ENCODE peak calls at places on chromosomes 6 and 20, in five cellular contexts. P is IMR-90, W is mesenchymal stem cell, L is H9, D is H1. F is an unnamed sample.
A peak's percentile ranks its signal among the peaks of the same experiment; 100 is the strongest.

GRCh38 chr6:119028106-119028505 is 50.4 kb downstream of the FAM184A start:
- DNase-seq in D (no peak), L (no peak), P (no peak), W (no peak), F (no peak)

GRCh38 chr20:2470051-2470431 is 548 bp downstream of the SNRPB start:
- DNase-seq in P (peak; percentile 55), W (peak; percentile 75), L (no peak), D (no peak), F (peak; percentile 3)

GRCh38 chr6:31663961-31664789 is 622 bp downstream of the GPANK1 start:
- DNase-seq in D (no peak), W (peak; percentile 89), L (no peak), P (peak; percentile 89), F (no peak)

GRCh38 chr6:22091424-22091948 is 205.3 kb downstream of the PRL start:
- DNase-seq in W (no peak), P (no peak), L (no peak), D (no peak), F (no peak)

GRCh38 chr6:142845624-142846458 is 99.1 kb downstream of the HIVEP2 start:
- DNase-seq in D (peak; percentile 62), W (peak; percentile 90), P (peak; percentile 70), L (peak; percentile 71), F (peak; percentile 63)

GRCh38 chr6:131073577-131073976 is 10.5 kb upstream of the EPB41L2 start:
- DNase-seq in L (no peak), D (no peak), W (no peak), P (no peak), F (no peak)

GRCh38 chr20:750801-751200 is 17.5 kb downstream of the SLC52A3 start:
- DNase-seq in W (no peak), L (no peak), D (no peak), P (no peak), F (no peak)

GRCh38 chr6:53322188-53323029 is 26.3 kb downstream of the ELOVL5 start:
- DNase-seq in L (no peak), D (no peak), P (peak; percentile 42), W (peak; percentile 53), F (no peak)

GRCh38 chr6:111791415-111791814 is 81.8 kb downstream of the FYN start:
- DNase-seq in D (no peak), P (peak; percentile 42), L (no peak), W (peak; percentile 58), F (no peak)

GRCh38 chr20:55790178-55790577 is 215.1 kb downstream of the CBLN4 start:
- DNase-seq in W (no peak), L (no peak), P (no peak), D (no peak), F (no peak)

GRCh38 chr6:30876039-30876730 is 8.1 kb upstream of the DDR1 start:
- DNase-seq in D (no peak), W (peak; percentile 41), P (peak; percentile 75), L (no peak), F (no peak)

GRCh38 chr6:158039571-158040050 is 57.9 kb downstream of the SYNJ2 start:
- DNase-seq in L (peak; percentile 23), D (no peak), P (peak; percentile 52), W (peak; percentile 51), F (no peak)
- H4K91ac ChIP-seq in L (no peak overlapping the region), D (no peak overlapping the region), P (peak overlapping the region; percentile 81), W (peak overlapping the region; percentile 28), F (no peak overlapping the region)

GRCh38 chr6:139482184-139482751 is 107.8 kb upstream of the CITED2 start:
- DNase-seq in P (no peak), D (no peak), L (no peak), W (peak; percentile 45), F (no peak)
- H2BK15ac ChIP-seq in P (no peak overlapping the region), D (no peak overlapping the region), L (no peak overlapping the region), W (no peak overlapping the region), F (no peak overlapping the region)

DNA sequence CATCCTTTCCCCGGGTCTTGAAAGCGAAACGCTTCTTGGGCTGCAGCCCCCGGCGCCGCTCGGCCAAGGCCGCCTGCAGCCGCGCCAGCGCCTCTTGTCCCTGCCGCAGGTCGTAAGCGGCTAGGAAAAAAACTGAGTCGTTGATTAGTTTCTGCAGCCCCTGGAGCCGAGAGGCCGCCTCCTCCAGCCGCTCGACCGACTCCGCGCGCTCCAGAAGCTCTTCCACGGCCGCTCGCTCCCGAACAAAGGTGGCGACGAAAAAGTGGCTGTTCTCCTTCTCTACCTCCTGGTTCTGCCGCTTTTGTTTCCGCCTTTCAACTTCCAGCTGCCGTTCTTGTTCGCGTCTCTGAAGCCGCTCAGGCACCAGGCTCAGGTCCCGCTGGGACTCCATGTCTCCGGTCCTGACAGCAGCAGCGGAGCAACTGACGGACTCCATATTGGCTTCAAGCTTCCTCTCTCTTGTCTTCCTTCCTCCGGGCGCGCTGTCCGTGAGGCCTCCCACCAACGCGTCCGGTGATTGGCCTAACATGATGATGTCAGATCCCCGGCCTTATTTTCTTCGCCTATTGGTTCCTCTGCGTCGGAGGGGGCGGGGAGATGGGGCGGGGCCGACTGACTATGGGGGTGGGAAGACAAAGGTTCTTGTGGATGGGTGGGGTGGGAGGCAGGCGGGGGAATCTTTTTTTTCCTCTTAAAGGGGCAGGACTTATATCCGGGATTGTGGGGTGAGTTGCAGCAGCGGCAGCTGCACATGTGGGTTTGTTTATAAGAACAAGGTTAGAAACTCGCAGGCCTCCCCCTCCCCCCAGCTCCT is at the start of gene TBCC:
- DNase-seq in P (peak; percentile 99), L (peak; percentile 98), W (peak; percentile 99), D (peak; percentile 86), F (peak; percentile 98)
- H4K8ac ChIP-seq in P (peak within 1 kb of the TSS; percentile 95), L (no peak within 1 kb of the TSS), W (peak within 1 kb of the TSS; percentile 97), D (peak within 1 kb of the TSS; percentile 87), F (no peak within 1 kb of the TSS)

GRCh38 chr20:36496707-36497669 is 44.3 kb upstream of the MYL9 start:
- DNase-seq in P (no peak), D (no peak), W (no peak), L (no peak), F (no peak)
- H4K91ac ChIP-seq in P (no peak overlapping the region), D (no peak overlapping the region), W (peak overlapping the region; percentile 12), L (no peak overlapping the region), F (no peak overlapping the region)

DNA sequence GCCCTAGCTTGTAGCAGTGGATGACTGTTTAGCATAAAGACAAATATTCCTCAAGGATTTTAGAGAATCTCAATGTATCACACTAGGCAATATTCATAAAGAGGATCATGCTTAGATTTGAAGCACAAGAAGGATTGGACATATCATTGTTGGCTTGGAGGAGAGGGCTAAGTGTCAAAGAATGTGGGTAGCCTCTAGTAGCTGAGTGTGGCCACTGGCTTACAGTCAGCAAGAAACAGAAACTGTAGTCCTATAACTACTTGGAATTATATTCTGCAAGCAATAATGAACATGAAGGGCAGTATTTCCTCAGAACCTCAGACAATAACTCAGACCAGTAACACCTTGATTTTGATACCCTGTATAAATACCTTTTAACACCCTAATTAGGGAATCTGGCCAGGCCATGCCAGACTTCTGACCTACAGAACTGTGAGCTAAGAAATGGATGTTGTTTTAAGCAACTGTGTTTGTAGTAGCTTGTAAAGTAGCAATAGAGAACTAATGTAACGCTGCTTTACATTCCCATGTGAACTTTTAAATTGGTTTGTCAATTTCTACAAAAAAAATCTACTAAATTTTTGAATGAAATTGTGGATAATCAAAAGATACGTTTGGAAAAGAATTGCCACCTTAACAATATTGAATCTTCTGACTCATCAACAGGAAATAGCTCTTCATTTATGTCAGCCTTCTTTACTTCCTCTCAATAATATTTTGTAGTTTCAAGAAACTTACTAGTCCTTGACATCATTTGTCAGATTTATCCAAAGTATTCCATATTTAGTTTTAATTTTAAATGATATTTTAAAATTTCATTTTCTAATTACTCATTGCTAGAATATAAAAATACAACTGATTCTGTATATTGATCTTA is 65.2 kb upstream of the RSPO3 start:
- DNase-seq in P (peak; percentile 19), W (peak; percentile 35), D (no peak), L (no peak), F (no peak)
- H2BK15ac ChIP-seq in P (peak overlapping the region; percentile 20), W (no peak overlapping the region), D (no peak overlapping the region), L (no peak overlapping the region), F (no peak overlapping the region)

GRCh38 chr6:148747145-148747492 is 289 bp downstream of the UST start:
- DNase-seq in W (peak; percentile 66), L (no peak), D (no peak), P (peak; percentile 42), F (peak; percentile 54)

GRCh38 chr6:148743476-148743875 is 3.4 kb upstream of the UST start:
- DNase-seq in P (no peak), D (no peak), L (no peak), W (no peak), F (no peak)

GRCh38 chr6:148746363-148747144 is at the start of gene UST:
- DNase-seq in L (peak; percentile 95), D (peak; percentile 82), W (peak; percentile 96), P (peak; percentile 95), F (peak; percentile 90)

GRCh38 chr6:148747493-148748160 is 797 bp downstream of the UST start:
- DNase-seq in D (peak; percentile 84), P (peak; percentile 21), W (peak; percentile 57), L (peak; percentile 80), F (peak; percentile 64)

GRCh38 chr6:148745926-148746325 is 904 bp upstream of the UST start:
- DNase-seq in L (no peak), W (no peak), D (no peak), P (no peak), F (no peak)
- H4K8ac ChIP-seq in L (no peak overlapping the region), W (no peak overlapping the region), D (no peak overlapping the region), P (peak overlapping the region; percentile 82), F (no peak overlapping the region)

GRCh38 chr20:59161626-59162170 is 1.9 kb upstream of the ZNF831 start:
- DNase-seq in D (no peak), P (no peak), W (no peak), L (no peak), F (no peak)

GRCh38 chr20:59165794-59166709 is 2.4 kb downstream of the ZNF831 start:
- DNase-seq in W (no peak), P (no peak), D (no peak), L (no peak), F (no peak)

GRCh38 chr20:59164681-59165388 is 1.2 kb downstream of the ZNF831 start:
- DNase-seq in P (no peak), D (no peak), W (no peak), L (no peak), F (no peak)

GRCh38 chr20:59165389-59165785 is 1.8 kb downstream of the ZNF831 start:
- DNase-seq in P (no peak), W (no peak), L (no peak), D (no peak), F (no peak)

GRCh38 chr20:59163641-59164530 is at the start of gene ZNF831:
- DNase-seq in W (no peak), D (no peak), L (no peak), P (no peak), F (no peak)
- H4K91ac ChIP-seq in W (no peak within 1 kb of the TSS), D (no peak within 1 kb of the TSS), L (no peak within 1 kb of the TSS), P (no peak within 1 kb of the TSS), F (no peak within 1 kb of the TSS)

GRCh38 chr20:4920131-4920530 is 81.2 kb downstream of the SLC23A2 start:
- DNase-seq in W (no peak), P (no peak), L (no peak), D (no peak), F (no peak)

GRCh38 chr20:4920655-4921054 is 80.7 kb downstream of the SLC23A2 start:
- DNase-seq in P (no peak), D (no peak), W (no peak), L (no peak), F (no peak)

GRCh38 chr20:4918473-4918872 is 82.8 kb downstream of the SLC23A2 start:
- DNase-seq in D (no peak), W (no peak), P (no peak), L (no peak), F (no peak)

GRCh38 chr20:4916991-4917881 is 84.1 kb downstream of the SLC23A2 start:
- DNase-seq in W (peak; percentile 18), P (peak; percentile 10), D (no peak), L (no peak), F (no peak)

GRCh38 chr20:4919047-4919704 is 82.1 kb downstream of the SLC23A2 start:
- DNase-seq in D (no peak), W (no peak), L (no peak), P (no peak), F (no peak)
- H2BK15ac ChIP-seq in D (peak overlapping the region; percentile 22), W (no peak overlapping the region), L (no peak overlapping the region), P (no peak overlapping the region), F (no peak overlapping the region)

GRCh38 chr6:33610057-33610456 is 11.1 kb upstream of the ITPR3 start:
- DNase-seq in D (no peak), P (no peak), L (no peak), W (no peak), F (no peak)
- H4K8ac ChIP-seq in D (no peak overlapping the region), P (peak overlapping the region; percentile 42), L (no peak overlapping the region), W (peak overlapping the region; percentile 79), F (no peak overlapping the region)

F was measured in neuronal stem cell.